ENCODE peak calls at places on chromosomes 13 and 19, in six cellular contexts. I, O, U, M, B and H are unnamed samples. For H3K4me1, the result is how much of the 10 kb centered on the place peaks cover.

GRCh38 chr13:24727731-24728601 is 36.0 kb upstream of the RNF17 start:
- DNase-seq in U (peak), B (peak), I (no peak), O (peak), M (peak), H (no peak)

GRCh38 chr13:50387124-50387581 is 371.9 kb downstream of the KCNRG start:
- DNase-seq in M (peak), I (peak), O (peak), B (peak), U (peak), H (peak)

GRCh38 chr13:77522444-77522843 is 13.1 kb upstream of the SCEL start:
- DNase-seq in M (no peak), O (no peak), U (no peak), I (no peak), B (no peak), H (no peak)

GRCh38 chr19:4867534-4868285 is at the start of gene PLIN3:
- DNase-seq in U (peak), I (peak), O (peak), B (peak), M (peak), H (peak)

GRCh38 chr13:35389535-35389934 is 87.0 kb downstream of the MAB21L1 start:
- DNase-seq in I (no peak), U (no peak), O (no peak), B (no peak), M (no peak), H (no peak)

GRCh38 chr13:29539866-29540265 is 55.6 kb downstream of the SLC7A1 start:
- DNase-seq in O (no peak), M (no peak), U (no peak), I (no peak), B (no peak), H (no peak)

GRCh38 chr19:36489920-36490415 is 607 bp upstream of the ZNF566 start:
- DNase-seq in B (peak), I (peak), U (peak), M (peak), O (peak), H (peak)

GRCh38 chr19:41808663-41809566 is 12.5 kb downstream of the CEACAM3 start:
- DNase-seq in B (no peak), U (no peak), O (no peak), M (peak), I (peak), H (no peak)

GRCh38 chr13:51315658-51316057 is 23.8 kb upstream of the SERPINE3 start:
- DNase-seq in U (no peak), I (no peak), M (no peak), B (no peak), O (peak), H (no peak)

GRCh38 chr19:6531163-6531955 is 533 bp downstream of the TNFSF9 start:
- DNase-seq in O (no peak), U (no peak), B (no peak), I (no peak), M (no peak), H (no peak)

GRCh38 chr19:40528078-40528477 is 48.6 kb upstream of the SHKBP1 start:
- DNase-seq in I (no peak), M (no peak), B (no peak), O (no peak), U (no peak), H (no peak)

GRCh38 chr13:110216403-110217041 is 90.4 kb downstream of the COL4A1 start:
- DNase-seq in O (peak), B (no peak), M (no peak), I (no peak), U (peak), H (peak)

GRCh38 chr13:110216006-110216402 is 91.0 kb downstream of the COL4A1 start:
- DNase-seq in I (no peak), U (no peak), O (no peak), M (no peak), B (no peak), H (no peak)

GRCh38 chr13:110215606-110216005 is 91.4 kb downstream of the COL4A1 start:
- DNase-seq in O (peak), I (no peak), M (no peak), B (no peak), U (peak), H (no peak)

GRCh38 chr13:110218601-110219201 is 88.3 kb downstream of the COL4A1 start:
- DNase-seq in I (no peak), O (peak), B (no peak), U (no peak), M (no peak), H (no peak)

GRCh38 chr13:110217811-110218210 is 89.1 kb downstream of the COL4A1 start:
- DNase-seq in U (no peak), B (no peak), O (no peak), M (no peak), I (no peak), H (no peak)
- H3K4me1 ChIP-seq in U (under half), B (under half), O (under half), M (under half), I (under half), H (under half)

GRCh38 chr19:10111405-10111811 is at the start of gene P2RY11:
- DNase-seq in U (no peak), M (peak), B (no peak), O (no peak), I (peak), H (no peak)
- H3K27ac ChIP-seq in U (no peak), M (no peak), B (no peak), O (no peak), I (no peak), H (no peak)

GRCh38 chr13:99380402-99380801 is 73.2 kb upstream of the GPR183 start:
- DNase-seq in O (no peak), U (no peak), M (no peak), I (no peak), B (no peak), H (no peak)

GRCh38 chr13:99377641-99378040 is 70.4 kb upstream of the GPR183 start:
- DNase-seq in B (no peak), U (no peak), O (no peak), M (no peak), I (no peak), H (no peak)

GRCh38 chr13:99379856-99380255 is 72.7 kb upstream of the GPR183 start:
- DNase-seq in I (no peak), B (no peak), M (no peak), U (no peak), O (no peak), H (no peak)

GRCh38 chr13:99380921-99381645 is 73.9 kb upstream of the GPR183 start:
- DNase-seq in B (no peak), O (no peak), I (no peak), U (peak), M (no peak), H (peak)

DNA sequence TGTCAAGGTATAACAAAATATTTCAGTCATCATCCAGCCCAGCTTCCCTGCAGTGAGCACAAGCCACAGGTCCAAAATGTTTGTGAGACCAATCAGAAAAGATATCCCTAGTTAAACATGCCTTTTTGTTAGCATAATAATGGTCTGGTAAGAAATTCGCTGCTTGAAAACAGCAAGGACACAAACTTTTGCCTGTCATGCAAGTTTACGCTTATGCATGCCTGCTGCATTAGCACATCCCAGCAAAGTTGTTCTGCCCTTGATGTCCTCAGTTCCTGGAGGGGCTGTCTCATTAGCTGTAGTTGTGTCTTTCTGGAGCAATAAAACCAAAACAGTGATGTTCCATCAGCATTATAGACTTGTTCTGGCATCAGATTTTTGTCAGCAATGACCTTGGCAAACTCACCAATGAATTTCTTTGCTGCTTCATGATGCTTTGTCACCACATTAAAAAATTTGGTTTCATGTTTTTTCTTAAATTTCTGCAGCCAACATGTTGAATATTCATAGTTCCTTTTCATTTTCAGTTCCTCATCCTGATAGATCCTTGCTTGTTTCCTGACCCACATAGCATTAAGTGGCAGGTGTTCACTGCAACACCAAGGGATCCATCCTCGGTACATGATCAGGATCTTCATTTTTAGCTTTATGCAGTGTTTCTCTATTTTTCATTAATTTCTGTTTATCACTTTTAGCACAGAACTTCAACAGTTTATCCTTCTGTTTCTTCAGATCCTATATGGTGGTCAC is 72.0 kb upstream of the GPR183 start:
- DNase-seq in M (no peak), O (no peak), U (peak), I (no peak), B (no peak), H (no peak)
- H3K4me1 ChIP-seq in M (under half), O (under half), U (under half), I (under half), B (under half), H (under half)

DNA sequence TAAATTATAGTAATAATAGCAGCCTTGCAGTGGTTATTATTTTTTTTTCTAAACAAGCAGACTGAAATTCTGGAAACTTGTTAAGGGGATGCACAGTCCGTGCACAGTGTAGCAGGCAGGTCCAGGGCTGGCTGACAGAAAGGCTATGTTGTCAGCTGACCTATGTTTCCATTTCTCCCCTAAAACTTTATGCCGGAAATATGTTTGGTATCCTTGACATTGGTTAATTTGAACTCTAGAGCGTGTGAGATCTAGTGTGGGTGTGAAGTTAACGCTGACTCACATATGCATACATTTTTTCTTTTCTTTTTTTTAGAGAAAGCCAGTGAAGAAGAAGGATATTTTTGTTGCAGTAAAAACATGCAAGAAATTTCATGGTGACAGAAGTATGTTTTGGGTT is 76.6 kb downstream of the B3GLCT start:
- DNase-seq in B (no peak), U (no peak), I (no peak), M (no peak), O (no peak), H (no peak)
- H3K27ac ChIP-seq in B (no peak), U (no peak), I (no peak), M (no peak), O (no peak), H (no peak)

DNA sequence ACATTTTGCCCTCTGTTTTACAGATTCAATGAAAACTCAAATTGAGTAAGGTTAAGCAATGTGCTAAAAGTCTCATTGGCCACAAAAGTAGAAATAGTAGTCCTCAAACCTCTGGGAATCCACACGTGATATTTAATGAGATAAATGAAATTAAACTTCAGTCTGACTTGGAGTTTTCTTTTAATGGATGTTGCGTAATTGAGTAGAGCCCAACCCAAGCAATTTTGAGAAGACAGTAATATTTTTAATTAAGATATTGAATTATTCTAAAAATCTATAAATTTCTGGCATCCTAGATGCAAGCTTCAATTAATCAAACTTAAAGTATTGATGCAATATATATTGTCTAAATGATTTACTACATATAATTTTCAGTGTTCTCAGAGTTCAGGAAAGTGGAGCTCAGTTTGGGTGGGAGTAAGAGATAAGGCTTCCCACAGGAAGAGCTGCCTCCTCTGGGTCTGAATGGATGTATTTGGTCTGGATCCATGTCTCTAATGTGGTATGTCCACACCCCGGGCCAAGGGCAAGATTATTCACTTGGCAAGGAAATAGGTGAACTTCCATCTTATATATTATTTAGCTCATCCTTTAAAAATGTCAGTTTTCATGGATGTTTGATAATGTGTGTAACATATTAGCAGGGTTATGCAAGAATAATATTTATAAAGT is 6.9 kb downstream of the MBNL2 start:
- DNase-seq in U (peak), B (no peak), O (no peak), I (no peak), M (no peak), H (no peak)
- H3K4me1 ChIP-seq in U (under half), B (half or more), O (under half), I (half or more), M (under half), H (under half)

DNA sequence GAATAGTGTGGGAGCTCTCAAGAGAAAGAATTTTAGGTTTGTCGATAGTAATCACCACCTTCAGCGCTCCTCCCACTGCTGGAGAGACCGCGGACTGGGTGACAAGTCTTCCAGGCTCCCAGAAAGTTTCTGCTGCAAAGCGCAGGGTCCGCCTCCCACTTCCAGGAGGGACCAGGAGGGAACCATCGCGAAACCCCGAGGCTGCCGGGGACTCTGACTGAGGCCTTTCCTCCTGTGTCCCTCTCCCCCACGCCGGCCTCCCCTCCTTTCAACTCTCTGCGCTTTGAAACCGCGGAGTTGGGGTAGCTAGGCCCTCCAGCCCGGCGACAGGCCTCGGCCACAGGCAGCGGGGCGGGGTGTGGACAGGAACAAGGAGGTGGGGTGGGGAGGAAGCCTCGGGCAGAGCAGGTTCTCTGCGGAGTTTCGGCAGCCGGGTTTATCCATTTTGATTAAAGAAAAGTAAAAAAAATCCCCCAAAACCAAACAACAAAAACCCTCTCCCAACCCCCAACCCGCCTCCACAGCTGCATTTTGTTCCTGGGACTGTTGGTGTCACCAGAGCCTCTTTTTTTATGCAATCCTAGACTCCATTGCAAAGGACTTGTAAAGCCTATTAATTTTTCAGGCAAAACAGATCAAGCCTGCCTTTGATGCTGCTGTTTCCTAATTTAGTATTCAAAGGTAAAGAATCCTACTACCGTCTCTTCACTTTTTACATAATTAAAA is 157.2 kb downstream of the TM9SF2 start:
- DNase-seq in M (peak), I (peak), U (peak), B (no peak), O (peak), H (peak)
- H3K27ac ChIP-seq in M (no peak), I (peak), U (no peak), B (peak), O (peak), H (peak)

GRCh38 chr13:49302817-49303216 is 55.1 kb downstream of the CDADC1 start:
- DNase-seq in U (no peak), O (no peak), I (no peak), B (no peak), M (no peak), H (peak)
- H3K4me1 ChIP-seq in U (under half), O (under half), I (under half), B (under half), M (under half), H (under half)

GRCh38 chr19:56142087-56142787 is 1.1 kb downstream of the ZNF444 start:
- DNase-seq in M (no peak), U (no peak), B (peak), O (no peak), I (no peak), H (no peak)
- H3K27ac ChIP-seq in M (peak), U (no peak), B (peak), O (no peak), I (peak), H (peak)